ENCODE peak calls at places on chromosome 16, in five cellular contexts. P is amniotic stem cell, L is left ventricle myocardium superior, S is mucosa of gallbladder, C is retina. N is an unnamed sample.

GRCh38 chr16:76535-77272 is 1.3 kb upstream of the MPG start:
- DNase-seq in S (peak; percentile 49), P (peak; percentile 39), C (no peak), L (peak; percentile 89), N (peak; percentile 84)

GRCh38 chr16:5231246-5231759 is 133.7 kb upstream of the EEF2KMT start:
- DNase-seq in P (no peak), S (no peak), C (no peak), L (no peak), N (no peak)

GRCh38 chr16:11835891-11836652 is 15.3 kb downstream of the RSL1D1 start:
- DNase-seq in L (no peak), S (no peak), P (no peak), C (no peak), N (peak; percentile 56)

GRCh38 chr16:5056347-5056746 is 9.4 kb downstream of the C16orf89 start:
- DNase-seq in L (no peak), C (no peak), S (no peak), P (no peak), N (no peak)

GRCh38 chr16:11497851-11498289 is 88.8 kb downstream of the LITAF start:
- DNase-seq in S (no peak), P (no peak), C (no peak), L (peak; percentile 18), N (peak; percentile 61)

GRCh38 chr16:74740795-74741304 is 33.8 kb downstream of the FA2H start:
- DNase-seq in L (peak; percentile 35), P (no peak), C (no peak), S (peak; percentile 92), N (no peak)

GRCh38 chr16:56111100-56111499 is 80.2 kb upstream of the GNAO1 start:
- DNase-seq in L (no peak), P (no peak), S (no peak), C (no peak), N (no peak)

GRCh38 chr16:720507-720989 is 398 bp upstream of the ANTKMT start:
- DNase-seq in P (no peak), C (peak; percentile 92), L (peak; percentile 57), S (no peak), N (peak; percentile 67)

GRCh38 chr16:30113031-30113710 is at the start of gene GDPD3:
- DNase-seq in L (peak; percentile 75), C (no peak), P (no peak), S (peak; percentile 49), N (no peak)

GRCh38 chr16:69329369-69330285 is 761 bp downstream of the PDF start:
- DNase-seq in C (peak; percentile 48), L (peak; percentile 56), S (no peak), P (peak; percentile 7), N (peak; percentile 17)

GRCh38 chr16:85002643-85003042 is 8.7 kb downstream of the ZDHHC7 start:
- DNase-seq in L (peak; percentile 65), P (no peak), S (no peak), C (peak; percentile 43), N (no peak)

GRCh38 chr16:87317766-87318121 is 552 bp upstream of the C16orf95 start:
- DNase-seq in S (peak; percentile 40), L (peak; percentile 59), C (no peak), P (peak; percentile 50), N (peak; percentile 66)

GRCh38 chr16:53080345-53081031 is 25.7 kb downstream of the CHD9 start:
- DNase-seq in C (no peak), L (peak; percentile 66), S (peak; percentile 52), P (peak; percentile 73), N (peak; percentile 93)

GRCh38 chr16:30395155-30395991 is at the start of gene ZNF48:
- DNase-seq in C (peak; percentile 94), P (peak; percentile 45), L (peak; percentile 95), S (peak; percentile 86), N (peak; percentile 93)

GRCh38 chr16:80285089-80285488 is 255.7 kb upstream of the DYNLRB2 start:
- DNase-seq in P (peak; percentile 64), L (no peak), C (no peak), S (no peak), N (peak; percentile 8)

GRCh38 chr16:89304941-89305705 is 87.6 kb downstream of the ZNF778 start:
- DNase-seq in L (peak; percentile 28), P (no peak), S (no peak), C (no peak), N (no peak)

GRCh38 chr16:57187508-57187854 is 1.4 kb downstream of the RSPRY1 start:
- DNase-seq in C (no peak), P (no peak), S (no peak), L (no peak), N (no peak)

GRCh38 chr16:87685766-87686165 is 80.0 kb downstream of the KLHDC4 start:
- DNase-seq in L (no peak), S (no peak), P (no peak), C (no peak), N (no peak)